ENCODE peak calls at places on chromosomes 12 and 14, in ten cellular contexts. H, G, X, K, O, D, P, Q, B and F are unnamed samples.

GRCh38 chr12:96091833-96092232 is 56.4 kb upstream of the LTA4H start:
- DNase-seq in H (no peak), G (no peak), X (no peak), K (no peak), O (no peak), D (no peak), P (no peak), Q (no peak), B (no peak), F (peak; percentile 38)

GRCh38 chr12:6917491-6918231 is 3.3 kb downstream of the ENO2 start:
- DNase-seq in H (no peak), G (no peak), X (no peak), K (no peak), O (no peak), D (no peak), P (no peak), Q (no peak), B (no peak), F (no peak)

GRCh38 chr12:28866715-28867503 is 282.2 kb upstream of the FAR2 start:
- DNase-seq in H (no peak), G (peak; percentile 11), X (no peak), K (no peak), O (no peak), D (no peak), P (no peak), Q (no peak), B (no peak), F (no peak)

GRCh38 chr12:2535583-2536187 is 259.1 kb upstream of the FKBP4 start:
- DNase-seq in H (no peak), G (no peak), X (no peak), K (no peak), O (no peak), D (no peak), P (no peak), Q (no peak), B (no peak), F (no peak)

GRCh38 chr12:113149361-113150150 is at the start of gene CFAP73:
- DNase-seq in H (no peak), G (peak; percentile 96), X (peak; percentile 87), K (no peak), O (peak; percentile 49), D (no peak), P (no peak), Q (no peak), B (peak; percentile 59), F (peak; percentile 82)

GRCh38 chr12:48356041-48356768 is 5.5 kb upstream of the ZNF641 start:
- DNase-seq in H (no peak), G (no peak), X (no peak), K (no peak), O (no peak), D (no peak), P (no peak), Q (no peak), B (no peak), F (peak; percentile 34)

GRCh38 chr14:35140718-35141581 is 18.6 kb downstream of the PRORP start:
- DNase-seq in H (no peak), G (no peak), X (peak; percentile 51), K (no peak), O (no peak), D (no peak), P (no peak), Q (no peak), B (no peak), F (no peak)

GRCh38 chr12:45336331-45336730 is 120.4 kb downstream of the ANO6 start:
- DNase-seq in H (no peak), G (no peak), X (peak; percentile 47), K (no peak), O (peak; percentile 69), D (no peak), P (no peak), Q (no peak), B (no peak), F (no peak)

GRCh38 chr12:128961308-128961923 is 108.1 kb downstream of the GLT1D1 start:
- DNase-seq in H (no peak), G (no peak), X (no peak), K (no peak), O (no peak), D (no peak), P (no peak), Q (no peak), B (no peak), F (no peak)

GRCh38 chr12:6945613-6946012 is 1.8 kb downstream of the C12orf57 start:
- DNase-seq in H (no peak), G (no peak), X (no peak), K (no peak), O (no peak), D (no peak), P (no peak), Q (no peak), B (no peak), F (no peak)

GRCh38 chr12:43789941-43790340 is 16.2 kb downstream of the TWF1 start:
- DNase-seq in H (no peak), G (no peak), X (peak; percentile 3), K (no peak), O (no peak), D (no peak), P (no peak), Q (no peak), B (no peak), F (no peak)

GRCh38 chr12:124392271-124392990 is 97.5 kb downstream of the RFLNA start:
- DNase-seq in H (no peak), G (peak; percentile 55), X (no peak), K (no peak), O (no peak), D (no peak), P (no peak), Q (no peak), B (no peak), F (peak; percentile 44)

GRCh38 chr12:101992091-101992490 is 69.7 kb downstream of the WASHC3 start:
- DNase-seq in H (no peak), G (no peak), X (no peak), K (no peak), O (no peak), D (no peak), P (no peak), Q (no peak), B (no peak), F (no peak)

GRCh38 chr12:121990692-121991603 is 30.7 kb upstream of the BCL7A start:
- DNase-seq in H (no peak), G (no peak), X (no peak), K (no peak), O (no peak), D (no peak), P (no peak), Q (no peak), B (no peak), F (no peak)

GRCh38 chr12:133135747-133136146 is 5.3 kb downstream of the ZNF10 start:
- DNase-seq in H (no peak), G (no peak), X (no peak), K (no peak), O (no peak), D (no peak), P (no peak), Q (no peak), B (no peak), F (no peak)

GRCh38 chr14:106841701-106842100 is 1315.3 kb downstream of the TMEM121 start:
- DNase-seq in H (no peak), G (no peak), X (no peak), K (no peak), O (no peak), D (no peak), P (no peak), Q (no peak), B (no peak), F (no peak)

GRCh38 chr14:63039800-63040380 is 5.4 kb downstream of the KCNH5 start:
- DNase-seq in H (no peak), G (peak; percentile 85), X (peak; percentile 32), K (no peak), O (no peak), D (no peak), P (no peak), Q (no peak), B (no peak), F (no peak)

GRCh38 chr14:100212476-100213333 is 26.2 kb upstream of the YY1 start:
- DNase-seq in H (no peak), G (no peak), X (no peak), K (no peak), O (no peak), D (no peak), P (no peak), Q (no peak), B (no peak), F (no peak)

GRCh38 chr12:103858953-103859601 is 18.0 kb upstream of the NT5DC3 start:
- DNase-seq in H (peak; percentile 84), G (no peak), X (peak; percentile 89), K (no peak), O (peak; percentile 94), D (no peak), P (no peak), Q (no peak), B (peak; percentile 38), F (no peak)

GRCh38 chr12:9961106-9961505 is 10.1 kb upstream of the CLEC12A start:
- DNase-seq in H (no peak), G (no peak), X (no peak), K (no peak), O (no peak), D (no peak), P (no peak), Q (no peak), B (no peak), F (no peak)

GRCh38 chr14:61252354-61253063 is 28.6 kb downstream of the TMEM30B start:
- DNase-seq in H (peak; percentile 68), G (peak; percentile 87), X (peak; percentile 82), K (no peak), O (peak; percentile 94), D (peak; percentile 18), P (peak; percentile 21), Q (peak; percentile 28), B (peak; percentile 54), F (peak; percentile 76)

GRCh38 chr12:110073049-110073831 is 24.9 kb upstream of the C12orf76 start:
- DNase-seq in H (no peak), G (no peak), X (no peak), K (peak; percentile 34), O (no peak), D (no peak), P (peak; percentile 12), Q (no peak), B (peak; percentile 21), F (no peak)

GRCh38 chr12:95312656-95313055 is 95.0 kb downstream of the VEZT start:
- DNase-seq in H (no peak), G (no peak), X (no peak), K (no peak), O (no peak), D (no peak), P (no peak), Q (no peak), B (no peak), F (no peak)

GRCh38 chr14:73461478-73462077 is 3.2 kb upstream of the NUMB start:
- DNase-seq in H (no peak), G (no peak), X (no peak), K (no peak), O (no peak), D (no peak), P (no peak), Q (no peak), B (no peak), F (no peak)

GRCh38 chr14:64645220-64645891 is 58.9 kb upstream of the PLEKHG3 start:
- DNase-seq in H (peak; percentile 75), G (peak; percentile 55), X (peak; percentile 74), K (no peak), O (peak; percentile 99), D (no peak), P (no peak), Q (no peak), B (no peak), F (no peak)